ENCODE peak calls at places on chromosomes 1 and 21, in four cellular contexts. A is endothelial cell of umbilical vein, C is neural progenitor cell, M is SK-N-SH. N is an unnamed sample.

GRCh38 chr1:165369255-165369848 is 12.8 kb upstream of the LMX1A start:
- DNase-seq in M (peak; percentile 72), C (peak; percentile 77), A (peak; percentile 35), N (peak; percentile 81)

GRCh38 chr1:100089082-100089481 is 43.6 kb downstream of the SASS6 start:
- DNase-seq in A (no peak), M (no peak), C (no peak), N (no peak)

GRCh38 chr1:222034790-222035189 is 292.9 kb upstream of the DUSP10 start:
- DNase-seq in C (no peak), M (no peak), A (no peak), N (no peak)

GRCh38 chr1:112319371-112320034 is 76.5 kb upstream of the CTTNBP2NL start:
- DNase-seq in C (no peak), M (no peak), A (no peak), N (no peak)

GRCh38 chr1:230323686-230324085 is 102.4 kb downstream of the PGBD5 start:
- DNase-seq in M (no peak), C (no peak), A (no peak), N (no peak)

GRCh38 chr1:219041819-219042218 is 131.9 kb upstream of the LYPLAL1 start:
- DNase-seq in A (peak; percentile 17), M (no peak), C (no peak), N (no peak)

GRCh38 chr1:225825078-225825477 is 15.2 kb downstream of the EPHX1 start:
- DNase-seq in M (no peak), A (no peak), C (no peak), N (peak; percentile 42)

GRCh38 chr1:58451560-58452211 is 94.8 kb downstream of the OMA1 start:
- DNase-seq in C (no peak), A (no peak), M (no peak), N (no peak)

GRCh38 chr1:66729130-66729922 is 22.9 kb upstream of the DYNLT5 start:
- DNase-seq in M (no peak), C (no peak), A (peak; percentile 99), N (no peak)

GRCh38 chr1:183652547-183653467 is at the start of gene APOBEC4:
- DNase-seq in A (no peak), C (no peak), M (no peak), N (no peak)

GRCh38 chr1:11888206-11888876 is 29.6 kb upstream of the NPPB start:
- DNase-seq in A (no peak), M (no peak), C (no peak), N (no peak)

GRCh38 chr1:93604411-93604810 is 77.2 kb downstream of the BCAR3 start:
- DNase-seq in C (no peak), A (no peak), M (no peak), N (no peak)

GRCh38 chr1:180156631-180157091 is 2.0 kb downstream of the QSOX1 start:
- DNase-seq in C (no peak), A (no peak), M (no peak), N (no peak)

GRCh38 chr1:219916257-219916656 is 12.1 kb downstream of the SLC30A10 start:
- DNase-seq in M (no peak), A (no peak), C (no peak), N (no peak)

GRCh38 chr1:29500651-29501050 is 264.3 kb downstream of the PTPRU start:
- DNase-seq in M (no peak), A (no peak), C (no peak), N (no peak)

GRCh38 chr1:33298623-33299277 is 22.1 kb downstream of the A3GALT2 start:
- DNase-seq in M (peak; percentile 86), A (peak; percentile 47), C (peak; percentile 79), N (peak; percentile 88)

GRCh38 chr1:65827346-65827745 is 34.7 kb downstream of the PDE4B start:
- DNase-seq in M (no peak), C (no peak), A (no peak), N (no peak)

GRCh38 chr21:46211786-46212720 is 16.5 kb downstream of the LSS start:
- DNase-seq in M (no peak), C (no peak), A (no peak), N (peak; percentile 52)

GRCh38 chr1:210792703-210793102 is 341.2 kb downstream of the KCNH1 start:
- DNase-seq in M (no peak), A (no peak), C (no peak), N (no peak)

GRCh38 chr1:180131510-180131909 is 23.2 kb upstream of the QSOX1 start:
- DNase-seq in C (no peak), M (no peak), A (peak; percentile 53), N (no peak)

GRCh38 chr1:220129479-220130210 is 35.7 kb downstream of the IARS2 start:
- DNase-seq in C (no peak), A (no peak), M (no peak), N (no peak)

GRCh38 chr21:36250423-36251075 is 69.4 kb upstream of the MORC3 start:
- DNase-seq in M (no peak), A (no peak), C (peak; percentile 27), N (no peak)

GRCh38 chr1:84750110-84750509 is 59.8 kb upstream of the SSX2IP start:
- DNase-seq in M (no peak), C (no peak), A (peak; percentile 18), N (no peak)

GRCh38 chr1:230857822-230858221 is 10.5 kb downstream of the C1orf198 start:
- DNase-seq in M (no peak), A (no peak), C (no peak), N (no peak)

GRCh38 chr1:23559136-23559984 is at the start of gene ID3:
- DNase-seq in A (peak; percentile 98), M (peak; percentile 83), C (peak; percentile 97), N (peak; percentile 99)

GRCh38 chr1:185534806-185535205 is 199.4 kb upstream of the HMCN1 start:
- DNase-seq in C (no peak), M (no peak), A (peak; percentile 64), N (no peak)

GRCh38 chr1:46062651-46063319 is 69.6 kb downstream of the PIK3R3 start:
- DNase-seq in C (no peak), A (no peak), M (no peak), N (no peak)

GRCh38 chr1:53447413-53447812 is 11.8 kb upstream of the DMRTB1 start:
- DNase-seq in A (no peak), M (no peak), C (no peak), N (no peak)

GRCh38 chr1:219555031-219555667 is 57.8 kb downstream of the ZC3H11B start:
- DNase-seq in C (peak; percentile 79), A (no peak), M (no peak), N (no peak)

GRCh38 chr1:168396940-168397680 is 116.4 kb downstream of the TBX19 start:
- DNase-seq in C (no peak), A (no peak), M (no peak), N (no peak)

GRCh38 chr1:193884848-193885558 is 698.6 kb upstream of the B3GALT2 start:
- DNase-seq in M (no peak), C (no peak), A (no peak), N (peak; percentile 51)

DNA sequence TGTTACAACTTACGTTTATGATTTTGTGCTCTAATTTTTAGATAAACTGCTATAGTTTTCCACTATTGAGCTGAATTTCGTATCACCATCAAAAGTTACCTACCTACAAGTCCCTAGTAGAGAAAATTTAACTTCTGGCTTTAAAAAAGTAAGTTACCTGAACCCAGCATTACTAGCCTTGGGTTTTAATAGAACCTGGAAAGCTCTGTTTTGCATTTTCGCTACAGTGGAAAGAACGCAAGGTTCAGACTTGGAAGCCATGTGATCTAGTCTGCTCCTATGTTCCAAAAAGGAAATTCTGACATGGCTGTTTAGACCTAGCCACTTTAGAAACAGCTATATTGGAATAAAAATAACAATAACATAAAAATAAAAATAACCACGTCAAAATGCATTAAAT is 110.5 kb downstream of the SLC45A1 start:
- DNase-seq in A (no peak), M (no peak), C (no peak), N (no peak)
- H3K9ac ChIP-seq in A (no peak overlapping the region), M (no peak overlapping the region), C (no peak overlapping the region), N (no peak overlapping the region)

DNA sequence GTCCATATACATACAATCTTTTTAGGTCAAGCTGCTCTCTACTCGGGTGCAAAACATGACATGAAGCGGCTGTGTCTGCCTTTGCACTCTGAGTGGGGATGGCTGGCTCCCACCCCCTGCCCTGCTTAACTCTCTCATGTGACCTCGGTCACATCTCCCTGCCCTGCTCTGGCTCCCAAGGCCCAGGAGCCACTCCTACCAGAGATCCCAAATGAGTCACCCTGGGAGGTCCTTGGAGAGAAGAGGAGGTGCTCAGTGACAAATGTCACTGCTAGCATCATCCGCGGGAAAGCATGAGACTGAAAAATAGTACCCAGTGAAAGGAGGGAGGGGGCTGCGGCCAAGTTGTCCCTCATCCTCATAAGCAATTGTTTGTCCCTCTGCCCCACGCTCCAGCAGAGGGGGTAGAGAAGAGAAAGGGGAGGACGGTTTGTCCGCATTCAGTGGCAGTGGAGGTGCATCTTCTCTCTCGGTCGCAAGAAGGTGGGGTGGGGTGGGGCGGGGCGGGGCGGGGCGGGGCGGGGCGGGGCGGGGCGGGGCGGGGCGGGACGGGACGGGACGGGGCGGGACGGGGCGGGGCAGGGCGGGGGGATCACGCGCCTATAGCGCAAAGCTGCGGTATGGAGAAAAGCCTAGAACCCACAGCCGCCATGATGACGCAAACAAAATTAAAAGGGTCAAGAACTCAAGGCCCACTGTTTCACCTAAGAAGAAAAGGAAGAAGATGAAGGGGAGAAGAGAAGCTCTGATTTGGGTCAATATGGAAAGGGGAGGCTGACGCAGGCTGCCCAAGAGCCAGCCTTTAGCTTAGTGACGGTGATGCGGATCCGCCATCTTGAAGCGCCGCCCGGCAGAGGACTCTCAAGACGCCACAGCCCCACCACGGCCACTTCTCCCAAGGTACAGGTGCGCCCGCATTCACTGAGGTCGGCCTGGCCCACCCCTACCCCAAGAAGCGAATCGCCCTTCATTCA is 66.2 kb downstream of the CD46 start:
- DNase-seq in A (no peak), M (no peak), C (no peak), N (peak; percentile 74)
- H3K36me3 ChIP-seq in A (peaks cover 6% of the 10 kb centered on the region), M (no peaks in the 10 kb centered on the region), C (no peaks in the 10 kb centered on the region), N (peaks cover 49% of the 10 kb centered on the region)

GRCh38 chr1:156676450-156676819 is 772 bp downstream of the NES start:
- DNase-seq in A (peak; percentile 38), C (no peak), M (peak; percentile 54), N (no peak)

GRCh38 chr1:156675715-156676311 is 1.4 kb downstream of the NES start:
- DNase-seq in C (peak; percentile 65), M (peak; percentile 86), A (no peak), N (no peak)

GRCh38 chr1:156676820-156677615 is at the start of gene NES:
- DNase-seq in A (peak; percentile 52), M (peak; percentile 92), C (peak; percentile 95), N (peak; percentile 91)

GRCh38 chr1:156673387-156674121 is 3.7 kb downstream of the NES start:
- DNase-seq in M (no peak), A (no peak), C (peak; percentile 98), N (no peak)

DNA sequence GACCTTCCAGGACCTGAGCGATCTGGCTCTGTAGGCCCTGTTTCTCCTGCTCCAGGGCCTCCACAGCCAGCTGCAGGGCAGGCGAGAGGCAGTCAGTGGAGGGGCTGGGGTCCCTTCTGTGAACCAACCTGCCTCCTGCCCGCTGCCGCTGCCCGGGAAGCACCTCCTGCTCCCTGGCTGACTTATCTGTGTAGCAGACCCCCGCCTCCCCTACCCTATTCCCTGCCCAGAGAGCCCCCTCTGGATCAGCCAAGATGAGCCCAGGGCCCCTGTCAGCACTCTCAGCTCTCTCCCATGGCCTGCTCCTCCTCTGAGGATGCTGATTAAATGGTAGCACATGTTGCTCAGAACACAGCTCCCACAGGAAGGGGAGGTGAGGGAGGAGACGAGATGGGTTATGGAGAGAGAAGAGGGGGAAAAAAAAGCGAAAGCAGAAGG is 1.9 kb downstream of the NES start:
- DNase-seq in M (peak; percentile 89), C (no peak), A (no peak), N (no peak)
- H3K4me3 ChIP-seq in M (peak overlapping the region; percentile 55), C (peak overlapping the region; percentile 85), A (peak overlapping the region; percentile 81), N (peak overlapping the region; percentile 44)

DNA sequence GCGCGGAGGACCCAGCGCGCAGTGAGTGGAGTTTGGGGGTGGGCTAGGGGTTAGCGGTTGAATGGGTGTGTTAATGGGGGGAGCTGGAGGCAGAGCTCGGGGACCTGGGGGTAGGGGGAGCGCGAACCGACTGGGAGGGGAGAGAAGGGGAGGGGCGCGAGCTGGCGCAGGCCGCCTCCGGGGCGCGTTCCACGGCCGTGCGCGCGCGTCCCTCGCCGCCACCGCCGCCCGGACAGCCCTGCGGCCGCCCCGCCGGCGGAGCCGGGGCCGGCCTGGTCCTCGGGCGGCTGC is at the start of gene ADGRL2:
- DNase-seq in A (no peak), M (peak; percentile 88), C (no peak), N (peak; percentile 84)
- H3K9ac ChIP-seq in A (peak within 1 kb of the TSS; percentile 80), M (peak within 1 kb of the TSS; percentile 91), C (peak within 1 kb of the TSS; percentile 86), N (peak within 1 kb of the TSS; percentile 74)